ENCODE peak calls at places on chromosomes 11 and 22, in four cellular contexts. S is cardiac muscle cell, U is thoracic aorta, H is psoas muscle. I is an unnamed sample.
A peak's percentile ranks its signal among the peaks of the same experiment; 100 is the strongest.

GRCh38 chr22:23305922-23306374 is 125.6 kb downstream of the BCR start:
- DNase-seq in S (peak; percentile 96), U (peak; percentile 43), H (peak; percentile 63), I (peak; percentile 69)

GRCh38 chr22:50282361-50283144 is 12.4 kb upstream of the MAPK11 start:
- DNase-seq in S (peak; percentile 58), U (no peak), H (no peak), I (no peak)

GRCh38 chr11:60080523-60080922 is 7.9 kb upstream of the MS4A2 start:
- DNase-seq in S (no peak), U (no peak), H (no peak), I (no peak)

GRCh38 chr11:128519353-128519752 is 68.0 kb downstream of the ETS1 start:
- DNase-seq in S (no peak), U (no peak), H (no peak), I (no peak)

GRCh38 chr11:13772223-13773046 is 104.0 kb downstream of the FAR1 start:
- DNase-seq in S (peak; percentile 83), U (no peak), H (no peak), I (no peak)

GRCh38 chr11:125329786-125330185 is 165.2 kb downstream of the PKNOX2 start:
- DNase-seq in S (no peak), U (no peak), H (no peak), I (no peak)

GRCh38 chr11:66904981-66905521 is 48.2 kb downstream of the LRFN4 start:
- DNase-seq in S (no peak), U (no peak), H (no peak), I (no peak)

GRCh38 chr11:45264839-45265515 is 21.2 kb downstream of the SYT13 start:
- DNase-seq in S (peak; percentile 79), U (no peak), H (no peak), I (no peak)

GRCh38 chr11:8671242-8671641 is 11.2 kb downstream of the TRIM66 start:
- DNase-seq in S (peak; percentile 94), U (peak; percentile 37), H (peak; percentile 47), I (peak; percentile 84)

GRCh38 chr22:36563444-36563843 is 34.5 kb upstream of the EIF3D start:
- DNase-seq in S (no peak), U (no peak), H (no peak), I (no peak)

GRCh38 chr11:116972692-116973091 is 125.5 kb downstream of the SIK3 start:
- DNase-seq in S (no peak), U (no peak), H (no peak), I (no peak)

GRCh38 chr11:75031224-75031753 is 42.6 kb downstream of the NEU3 start:
- DNase-seq in S (peak; percentile 86), U (no peak), H (no peak), I (no peak)

GRCh38 chr11:57471496-57471895 is 11.2 kb downstream of the RTN4RL2 start:
- DNase-seq in S (no peak), U (no peak), H (no peak), I (no peak)

GRCh38 chr11:61917357-61918109 is at the start of gene RAB3IL1:
- DNase-seq in S (peak; percentile 68), U (no peak), H (peak; percentile 82), I (peak; percentile 81)

GRCh38 chr22:29387921-29388758 is at the start of gene AP1B1:
- DNase-seq in S (peak; percentile 93), U (peak; percentile 71), H (peak; percentile 94), I (peak; percentile 96)
- H3K4me1 ChIP-seq in S (peaks cover 9% of the 10 kb centered on the region), U (peaks cover 39% of the 10 kb centered on the region), H (peaks cover 22% of the 10 kb centered on the region), I (peaks cover 12% of the 10 kb centered on the region)

DNA sequence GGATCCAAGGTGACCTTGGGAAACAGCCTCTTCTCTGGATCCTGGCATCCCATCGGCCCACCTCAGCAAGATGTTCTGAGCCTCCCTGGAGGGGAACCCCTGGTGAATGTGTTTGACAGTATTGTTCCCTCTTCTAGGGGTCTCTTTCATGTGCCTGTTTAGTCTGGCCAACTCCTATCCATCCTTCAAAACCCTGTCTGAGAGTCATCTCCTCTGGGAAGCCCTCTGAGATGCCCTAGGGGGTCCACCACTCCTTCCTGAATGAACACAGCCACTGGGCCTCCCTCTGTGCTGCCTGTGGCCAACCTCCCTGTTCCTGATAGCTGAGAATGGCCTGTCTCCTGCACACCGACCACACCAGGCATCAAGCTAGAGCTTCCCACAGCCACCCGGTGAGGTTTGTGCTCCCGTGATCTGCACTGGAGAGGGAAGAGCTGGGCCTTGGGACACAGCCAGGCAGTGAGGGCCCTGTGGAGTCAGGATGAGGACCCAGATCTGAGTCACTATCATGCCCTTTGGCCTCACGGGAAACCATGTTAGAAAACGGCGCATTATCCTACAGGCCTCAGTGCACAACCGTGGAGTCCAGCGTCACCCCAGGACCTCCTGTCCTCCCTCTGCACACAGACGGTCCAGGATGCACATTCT is 8.8 kb downstream of the WNT7B start:
- DNase-seq in S (no peak), U (no peak), H (no peak), I (no peak)
- H3K4me1 ChIP-seq in S (peaks cover 9% of the 10 kb centered on the region), U (peaks cover 16% of the 10 kb centered on the region), H (peaks cover 8% of the 10 kb centered on the region), I (no peaks in the 10 kb centered on the region)

DNA sequence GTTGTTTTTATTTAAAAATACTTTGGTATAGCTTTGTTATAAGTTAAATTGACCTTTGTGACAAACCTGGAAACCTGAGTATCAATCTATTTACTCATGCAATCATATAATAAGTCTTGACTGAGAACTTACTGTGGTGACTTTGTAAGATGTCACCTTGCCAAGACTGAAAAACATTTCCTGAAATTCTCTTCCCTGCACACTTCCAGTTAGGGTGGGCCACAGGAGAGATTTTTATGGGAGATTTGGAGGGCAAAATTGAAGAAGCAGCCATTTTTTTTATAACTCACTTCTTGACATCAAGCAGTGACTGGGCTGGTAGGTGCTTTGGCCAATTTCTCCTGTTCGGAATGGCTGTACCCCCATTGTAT is 31.4 kb upstream of the GLYAT start:
- DNase-seq in S (no peak), U (no peak), H (no peak), I (no peak)
- H3K4me1 ChIP-seq in S (no peaks in the 10 kb centered on the region), U (no peaks in the 10 kb centered on the region), H (no peaks in the 10 kb centered on the region), I (no peaks in the 10 kb centered on the region)

GRCh38 chr22:30296851-30297250 is 7.5 kb upstream of the CASTOR1 start:
- DNase-seq in S (no peak), U (no peak), H (no peak), I (no peak)
- H3K4me1 ChIP-seq in S (no peaks in the 10 kb centered on the region), U (peaks cover 36% of the 10 kb centered on the region), H (peaks cover 5% of the 10 kb centered on the region), I (peaks cover 13% of the 10 kb centered on the region)

GRCh38 chr22:21582801-21583740 is 15.6 kb downstream of the UBE2L3 start:
- DNase-seq in S (no peak), U (no peak), H (no peak), I (no peak)
- H3K4me1 ChIP-seq in S (peaks cover 2% of the 10 kb centered on the region), U (peaks cover 52% of the 10 kb centered on the region), H (peaks cover 36% of the 10 kb centered on the region), I (peaks cover under 1% of the 10 kb centered on the region)

GRCh38 chr11:64304316-64305072 is 830 bp upstream of the ESRRA start:
- DNase-seq in S (peak; percentile 93), U (peak; percentile 77), H (peak; percentile 94), I (peak; percentile 73)

GRCh38 chr11:64305075-64305690 is at the start of gene ESRRA:
- DNase-seq in S (peak; percentile 99), U (peak; percentile 100), H (peak; percentile 100), I (peak; percentile 100)

GRCh38 chr11:64305691-64306562 is 603 bp downstream of the ESRRA start:
- DNase-seq in S (peak; percentile 42), U (no peak), H (peak; percentile 71), I (peak; percentile 82)

GRCh38 chr11:64304032-64304315 is 1.4 kb upstream of the ESRRA start:
- DNase-seq in S (no peak), U (no peak), H (no peak), I (no peak)

DNA sequence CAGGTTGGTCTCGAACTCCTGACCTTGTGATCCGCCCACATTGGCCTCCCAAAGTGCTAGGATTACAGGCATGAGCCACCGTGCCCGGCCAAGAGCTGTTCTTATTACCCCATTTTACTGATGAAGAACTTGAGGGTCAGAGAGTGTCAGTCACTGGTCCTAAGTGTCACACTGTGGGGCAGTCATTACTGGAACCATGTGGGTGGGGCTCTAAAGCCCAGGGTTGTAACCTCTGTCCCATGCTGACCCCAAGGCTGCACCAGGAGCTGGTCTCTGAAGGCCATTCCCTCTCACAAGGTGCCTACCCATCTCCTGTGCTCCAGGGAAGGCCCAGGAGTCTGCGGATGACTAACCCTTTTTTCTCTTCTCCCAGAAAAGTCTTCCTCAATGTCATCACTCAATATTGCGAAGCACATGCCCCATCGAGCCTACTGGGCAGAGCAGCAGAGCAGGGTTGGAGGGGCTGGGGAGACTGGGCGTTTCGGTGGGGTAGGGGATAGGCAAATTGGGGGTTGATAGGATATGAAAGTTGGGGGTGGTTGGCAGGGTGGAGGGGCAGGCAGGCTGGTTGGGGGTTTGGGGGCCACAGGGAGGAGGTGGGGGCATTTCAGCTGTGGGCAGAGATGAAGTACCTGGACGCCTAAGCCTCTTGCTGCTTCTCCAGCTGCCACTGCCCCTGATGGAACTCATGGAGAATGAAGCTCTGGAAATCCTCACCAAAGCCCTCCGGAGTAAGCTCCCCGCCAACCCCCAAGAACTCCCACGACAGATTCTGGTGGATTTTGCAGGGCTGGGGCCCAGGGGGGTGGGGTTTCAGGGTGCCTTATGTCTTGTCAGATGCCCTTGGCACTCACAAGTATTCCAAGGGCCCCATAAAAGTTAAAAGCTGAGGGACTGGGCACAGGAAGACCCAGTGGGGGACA is 2.0 kb upstream of the ESRRA start:
- DNase-seq in S (no peak), U (no peak), H (no peak), I (no peak)
- H3K4me1 ChIP-seq in S (peaks cover 11% of the 10 kb centered on the region), U (peaks cover 45% of the 10 kb centered on the region), H (peaks cover 35% of the 10 kb centered on the region), I (peaks cover 23% of the 10 kb centered on the region)